ENCODE peak calls at places on chromosome 14, in nine cellular contexts. N, I, S, W, D, V, J, M and T are unnamed samples.

GRCh38 chr14:89371600-89371999 is 45.4 kb downstream of the FOXN3 start:
- DNase-seq in N (no peak), I (no peak), S (no peak), W (no peak), D (no peak), V (no peak), J (no peak), M (no peak), T (no peak)

GRCh38 chr14:61653507-61653906 is 41.8 kb upstream of the HIF1A start:
- DNase-seq in N (no peak), I (no peak), S (no peak), W (no peak), D (peak; percentile 82), V (peak; percentile 84), J (peak; percentile 88), M (no peak), T (no peak)

GRCh38 chr14:65228436-65228835 is 126.1 kb upstream of the MAX start:
- DNase-seq in N (no peak), I (no peak), S (no peak), W (no peak), D (no peak), V (no peak), J (no peak), M (no peak), T (no peak)

GRCh38 chr14:53032161-53032803 is 81.4 kb upstream of the FERMT2 start:
- DNase-seq in N (no peak), I (no peak), S (no peak), W (no peak), D (peak; percentile 94), V (peak; percentile 87), J (peak; percentile 91), M (no peak), T (no peak)

GRCh38 chr14:59018978-59019377 is 169.5 kb upstream of the DAAM1 start:
- DNase-seq in N (no peak), I (no peak), S (peak; percentile 44), W (no peak), D (no peak), V (peak; percentile 25), J (peak; percentile 18), M (no peak), T (no peak)

GRCh38 chr14:58055497-58055896 is 96.5 kb downstream of the ARMH4 start:
- DNase-seq in N (no peak), I (no peak), S (no peak), W (no peak), D (no peak), V (no peak), J (no peak), M (no peak), T (no peak)

GRCh38 chr14:35696575-35696974 is 112.5 kb downstream of the RALGAPA1 start:
- DNase-seq in N (no peak), I (no peak), S (no peak), W (no peak), D (no peak), V (no peak), J (no peak), M (no peak), T (no peak)

GRCh38 chr14:71645656-71646055 is 286.6 kb upstream of the RGS6 start:
- DNase-seq in N (no peak), I (no peak), S (no peak), W (no peak), D (peak; percentile 20), V (peak; percentile 70), J (peak; percentile 60), M (peak; percentile 88), T (no peak)

GRCh38 chr14:64711039-64711438 is 6.8 kb downstream of the PLEKHG3 start:
- DNase-seq in N (no peak), I (no peak), S (no peak), W (peak; percentile 41), D (peak; percentile 62), V (no peak), J (no peak), M (no peak), T (no peak)

GRCh38 chr14:100203146-100203545 is 35.8 kb upstream of the YY1 start:
- DNase-seq in N (no peak), I (no peak), S (no peak), W (no peak), D (no peak), V (no peak), J (no peak), M (no peak), T (no peak)

GRCh38 chr14:101494826-101495225 is 66.5 kb upstream of the DIO3 start:
- DNase-seq in N (no peak), I (no peak), S (no peak), W (peak; percentile 29), D (no peak), V (no peak), J (no peak), M (no peak), T (no peak)

GRCh38 chr14:84250863-84251262 is 1279.1 kb upstream of the FLRT2 start:
- DNase-seq in N (no peak), I (no peak), S (no peak), W (no peak), D (peak; percentile 19), V (peak; percentile 65), J (peak; percentile 82), M (no peak), T (no peak)

GRCh38 chr14:90658541-90658967 is 157.7 kb downstream of the TTC7B start:
- DNase-seq in N (no peak), I (no peak), S (no peak), W (no peak), D (peak; percentile 66), V (peak; percentile 60), J (peak; percentile 53), M (no peak), T (no peak)

GRCh38 chr14:73795974-73796373 is 55.7 kb upstream of the PTGR2 start:
- DNase-seq in N (no peak), I (no peak), S (no peak), W (peak; percentile 90), D (peak; percentile 78), V (peak; percentile 51), J (no peak), M (no peak), T (no peak)

GRCh38 chr14:51242545-51243490 is 2.8 kb downstream of the TMX1 start:
- DNase-seq in N (no peak), I (no peak), S (peak; percentile 63), W (no peak), D (no peak), V (no peak), J (no peak), M (no peak), T (peak; percentile 18)
- TF ChIP-seq CTCF in N (no peak), I (no peak), S (no peak), W (no peak), D (no peak), V (no peak), J (no peak), M (no peak), T (no peak)

GRCh38 chr14:54317396-54317795 is 79.4 kb upstream of the CDKN3 start:
- DNase-seq in N (no peak), I (no peak), S (no peak), W (no peak), D (no peak), V (no peak), J (no peak), M (no peak), T (no peak)

GRCh38 chr14:54322241-54322640 is 74.6 kb upstream of the CDKN3 start:
- DNase-seq in N (no peak), I (no peak), S (no peak), W (no peak), D (no peak), V (no peak), J (no peak), M (no peak), T (no peak)

GRCh38 chr14:54325766-54326165 is 71.0 kb upstream of the CDKN3 start:
- DNase-seq in N (no peak), I (no peak), S (no peak), W (no peak), D (no peak), V (no peak), J (no peak), M (no peak), T (no peak)

DNA sequence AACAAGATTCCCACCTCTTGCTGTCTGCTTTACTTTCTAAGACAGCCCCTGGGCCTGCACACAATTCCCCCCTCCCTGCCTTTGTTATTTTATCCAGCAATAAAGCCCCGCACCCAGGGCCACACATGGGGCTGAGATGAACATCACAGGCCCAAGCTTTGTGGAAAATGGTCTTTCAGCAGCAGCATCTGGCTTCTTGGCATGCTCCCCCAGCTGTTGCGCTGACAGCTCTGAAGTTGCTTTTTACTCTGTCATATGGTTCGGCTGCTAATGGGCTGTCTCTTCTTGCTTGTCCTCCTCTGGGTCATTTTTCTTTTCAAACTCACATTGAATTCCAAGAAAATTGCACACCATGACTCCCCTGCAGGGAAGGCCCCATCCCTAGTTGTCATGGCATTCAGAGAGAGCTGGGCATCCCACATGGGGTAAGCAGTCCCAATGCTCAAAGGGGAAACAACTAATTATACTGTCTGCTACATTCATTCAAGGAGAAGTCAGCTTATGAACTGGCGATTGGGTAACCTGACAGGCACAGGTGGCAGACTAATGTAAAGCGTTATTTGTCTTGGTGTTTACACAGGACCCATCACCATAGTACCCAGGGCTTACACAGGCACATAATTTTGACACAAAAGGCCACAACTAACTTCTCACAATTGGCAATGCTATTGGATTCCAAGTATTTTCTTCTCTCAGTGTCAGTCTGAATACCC is 74.0 kb upstream of the CDKN3 start:
- DNase-seq in N (no peak), I (no peak), S (no peak), W (no peak), D (no peak), V (no peak), J (no peak), M (no peak), T (no peak)
- TF ChIP-seq CTCF in N (no peak), I (no peak), S (no peak), W (no peak), D (no peak), V (no peak), J (no peak), M (no peak), T (no peak)

GRCh38 chr14:92323031-92323915 is at the start of gene SLC24A4:
- DNase-seq in N (no peak), I (peak; percentile 19), S (peak; percentile 69), W (no peak), D (no peak), V (peak; percentile 8), J (no peak), M (no peak), T (peak; percentile 60)
- TF ChIP-seq CTCF in N (no peak), I (no peak), S (no peak), W (no peak), D (no peak), V (no peak), J (no peak), M (no peak), T (no peak)

GRCh38 chr14:106562451-106562850 is 1036.1 kb downstream of the TMEM121 start:
- DNase-seq in N (no peak), I (no peak), S (no peak), W (no peak), D (no peak), V (no peak), J (no peak), M (no peak), T (no peak)

DNA sequence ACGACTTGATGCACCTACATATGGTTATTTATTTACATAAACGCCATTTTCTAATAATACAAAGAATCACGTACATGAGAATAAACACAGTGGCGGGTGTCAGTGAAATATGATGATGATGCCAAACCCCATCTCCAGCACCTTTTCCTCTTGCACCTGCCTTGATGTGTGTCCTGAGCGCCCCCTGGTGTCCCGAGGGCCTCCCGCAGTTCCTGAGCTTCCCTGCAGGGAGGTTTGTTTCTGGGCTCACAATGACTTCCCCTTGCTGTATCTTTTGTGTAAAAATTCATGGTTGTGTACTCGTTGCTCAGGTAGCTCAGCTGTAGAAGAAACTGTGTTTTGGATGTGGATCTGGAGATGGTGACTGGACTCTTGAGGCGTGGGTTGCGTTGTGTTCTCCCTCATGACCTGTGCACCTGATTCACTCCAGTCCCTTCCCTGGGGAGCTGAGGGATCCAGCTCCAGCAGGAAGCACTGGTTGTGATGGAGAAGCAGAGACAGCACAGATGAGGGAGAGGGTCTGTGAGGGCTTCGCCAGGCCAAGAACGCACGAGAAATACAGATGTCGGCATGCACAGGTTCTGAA is 1037.8 kb downstream of the TMEM121 start:
- DNase-seq in N (no peak), I (no peak), S (peak; percentile 21), W (peak; percentile 77), D (no peak), V (no peak), J (no peak), M (no peak), T (no peak)
- TF ChIP-seq CTCF in N (peak; percentile 20), I (peak; percentile 25), S (peak; percentile 50), W (peak; percentile 16), D (no peak), V (no peak), J (no peak), M (no peak), T (no peak)